ENCODE peak calls at places on chromosomes 2 and 18, in nine cellular contexts. X is right cardiac atrium, T is neuronal stem cell, B is tibial nerve, S is brain microvascular endothelial cell, Y is upper lobe of right lung, M is hepatocyte, G is aorta, K is testis. O is an unnamed sample.

GRCh38 chr2:33782395-33783239 is 183.5 kb upstream of the FAM98A start:
- DNase-seq in X (no peak), G (no peak), S (no peak), Y (no peak), B (no peak), T (no peak), K (no peak), M (no peak), O (no peak)

GRCh38 chr18:49028801-49029506 is 78.2 kb upstream of the SMAD7 start:
- DNase-seq in T (no peak), S (no peak), B (no peak), M (no peak), X (peak), K (no peak), Y (peak), G (no peak), O (no peak)

GRCh38 chr2:219571311-219572236 is at the start of gene OBSL1:
- DNase-seq in X (peak), Y (peak), M (peak), B (peak), K (peak), G (peak), S (peak), T (peak), O (peak)

GRCh38 chr2:72138921-72139381 is 8.7 kb downstream of the CYP26B1 start:
- DNase-seq in K (no peak), Y (no peak), M (no peak), X (no peak), G (peak), S (no peak), T (no peak), B (no peak), O (peak)

GRCh38 chr18:44855681-44856080 is 175.0 kb downstream of the SETBP1 start:
- DNase-seq in X (no peak), Y (no peak), B (no peak), T (no peak), K (no peak), S (no peak), G (no peak), M (no peak), O (no peak)

GRCh38 chr2:9481257-9481922 is 7.0 kb downstream of the IAH1 start:
- DNase-seq in T (no peak), X (no peak), B (no peak), K (no peak), G (no peak), M (no peak), Y (no peak), S (peak), O (no peak)

GRCh38 chr2:2097549-2097948 is 233.5 kb downstream of the MYT1L start:
- DNase-seq in G (no peak), T (no peak), M (no peak), Y (no peak), X (no peak), K (no peak), S (no peak), B (no peak), O (no peak)

GRCh38 chr2:54597153-54597827 is 126.2 kb upstream of the EML6 start:
- DNase-seq in S (no peak), X (peak), T (no peak), B (no peak), Y (no peak), M (no peak), K (peak), G (no peak), O (no peak)

GRCh38 chr18:3804336-3804735 is 354.4 kb downstream of the TGIF1 start:
- DNase-seq in S (no peak), Y (no peak), M (no peak), T (no peak), X (no peak), K (no peak), G (no peak), B (no peak), O (no peak)

GRCh38 chr2:174024524-174025270 is 59.5 kb upstream of the SP3 start:
- DNase-seq in Y (peak), T (no peak), X (peak), S (peak), M (peak), B (peak), K (peak), G (peak), O (peak)

GRCh38 chr18:3710712-3711269 is 260.8 kb downstream of the TGIF1 start:
- DNase-seq in X (peak), Y (peak), K (peak), S (no peak), G (peak), B (peak), T (no peak), M (peak), O (no peak)

GRCh38 chr2:190653931-190654330 is 5.0 kb downstream of the NAB1 start:
- DNase-seq in T (no peak), G (no peak), K (no peak), Y (no peak), M (no peak), B (no peak), X (no peak), S (no peak), O (no peak)

GRCh38 chr2:20422679-20423271 is 24.1 kb upstream of the RHOB start:
- DNase-seq in T (no peak), X (no peak), B (no peak), G (peak), K (peak), M (no peak), S (no peak), Y (no peak), O (peak)

GRCh38 chr2:68357608-68358337 is 7.3 kb upstream of the PLEK start:
- DNase-seq in M (peak), B (peak), X (peak), K (peak), G (peak), T (peak), S (peak), Y (no peak), O (no peak)

GRCh38 chr2:200377774-200378336 is 71.4 kb downstream of the SPATS2L start:
- DNase-seq in Y (no peak), T (no peak), K (no peak), X (no peak), M (peak), G (no peak), B (no peak), S (no peak), O (no peak)

GRCh38 chr2:146814971-146815370 is 1029.9 kb upstream of the ACVR2A start:
- DNase-seq in X (no peak), K (no peak), G (no peak), Y (no peak), T (no peak), S (no peak), B (no peak), M (no peak), O (no peak)

GRCh38 chr2:95578529-95578928 is 13.3 kb upstream of the TRIM43 start:
- DNase-seq in K (no peak), X (no peak), M (no peak), T (no peak), S (no peak), G (no peak), Y (no peak), B (no peak), O (no peak)

GRCh38 chr2:74301262-74301661 is 42.0 kb downstream of the SLC4A5 start:
- DNase-seq in M (no peak), T (no peak), X (no peak), K (no peak), Y (no peak), G (no peak), B (no peak), S (no peak), O (no peak)

GRCh38 chr2:232523682-232524597 is 2.0 kb upstream of the CHRND start:
- DNase-seq in X (peak), B (no peak), S (no peak), G (no peak), K (peak), T (peak), M (peak), Y (no peak), O (no peak)

GRCh38 chr2:129801575-129801974 is 177.9 kb upstream of the RAB6C start:
- DNase-seq in X (no peak), S (peak), B (no peak), M (no peak), Y (no peak), K (no peak), T (no peak), G (no peak), O (no peak)

GRCh38 chr2:148651972-148652371 is 7.4 kb downstream of the EPC2 start:
- DNase-seq in Y (no peak), T (no peak), G (no peak), M (no peak), B (no peak), S (no peak), K (no peak), X (no peak), O (no peak)

GRCh38 chr2:100956081-100956480 is 46.0 kb upstream of the RPL31 start:
- DNase-seq in B (no peak), T (no peak), Y (no peak), S (no peak), K (no peak), G (no peak), M (no peak), X (no peak), O (no peak)

GRCh38 chr2:121689356-121689755 is 40.1 kb upstream of the CLASP1 start:
- DNase-seq in Y (no peak), T (no peak), S (peak), K (peak), X (peak), G (no peak), M (peak), B (no peak), O (no peak)

GRCh38 chr2:207256026-207256425 is 90.3 kb upstream of the KLF7 start:
- DNase-seq in Y (no peak), G (no peak), M (no peak), B (no peak), X (no peak), K (peak), S (no peak), T (no peak), O (no peak)

GRCh38 chr2:101768480-101769077 is 71.1 kb downstream of the MAP4K4 start:
- DNase-seq in T (no peak), Y (no peak), G (no peak), X (no peak), M (no peak), S (no peak), B (no peak), K (no peak), O (no peak)

GRCh38 chr18:39424261-39424660 is 1858.7 kb upstream of the CELF4 start:
- DNase-seq in X (no peak), M (no peak), S (no peak), K (no peak), B (no peak), G (no peak), Y (no peak), T (no peak), O (no peak)

GRCh38 chr2:207662203-207662602 is 37.0 kb upstream of the METTL21A start:
- DNase-seq in K (no peak), T (no peak), B (no peak), S (no peak), X (no peak), G (no peak), M (no peak), Y (no peak), O (peak)

GRCh38 chr2:66185497-66186034 is 249.4 kb upstream of the MEIS1 start:
- DNase-seq in X (no peak), T (no peak), Y (no peak), K (no peak), B (no peak), M (no peak), S (no peak), G (no peak), O (no peak)

GRCh38 chr2:207897541-207898353 is 127.6 kb downstream of the PLEKHM3 start:
- DNase-seq in G (no peak), Y (no peak), M (no peak), X (no peak), T (peak), K (no peak), B (no peak), S (no peak), O (no peak)

GRCh38 chr2:40363631-40364030 is 88.3 kb downstream of the SLC8A1 start:
- DNase-seq in K (no peak), B (no peak), M (no peak), Y (no peak), T (no peak), S (no peak), X (no peak), G (no peak), O (no peak)

GRCh38 chr2:234863043-234863934 is 88.5 kb upstream of the SH3BP4 start:
- DNase-seq in K (peak), X (peak), T (no peak), B (peak), Y (no peak), M (peak), S (peak), G (peak), O (no peak)

GRCh38 chr2:219099319-219099718 is 38.6 kb upstream of the IHH start:
- DNase-seq in S (peak), Y (no peak), B (no peak), T (no peak), M (no peak), G (no peak), K (no peak), X (no peak), O (no peak)

GRCh38 chr2:230932556-230933511 is 7.8 kb upstream of the GPR55 start:
- DNase-seq in Y (no peak), X (peak), K (peak), S (no peak), G (no peak), T (no peak), M (peak), B (peak), O (peak)

GRCh38 chr2:113876503-113877387 is 13.1 kb upstream of the ACTR3 start:
- DNase-seq in M (peak), Y (peak), G (no peak), S (no peak), T (no peak), K (peak), X (peak), B (no peak), O (peak)

GRCh38 chr2:241721852-241722251 is 12.6 kb upstream of the D2HGDH start:
- DNase-seq in B (no peak), K (no peak), X (no peak), S (no peak), M (no peak), T (no peak), Y (no peak), G (no peak), O (no peak)

GRCh38 chr2:28004086-28004485 is 113.6 kb downstream of the BABAM2 start:
- DNase-seq in X (no peak), G (no peak), T (no peak), B (no peak), M (no peak), Y (no peak), S (peak), K (no peak), O (no peak)

GRCh38 chr2:165691615-165692014 is 102.4 kb downstream of the GALNT3 start:
- DNase-seq in B (no peak), G (peak), T (peak), S (peak), K (no peak), X (peak), Y (no peak), M (peak), O (no peak)

GRCh38 chr2:33570681-33571080 is 28.4 kb downstream of the FAM98A start:
- DNase-seq in X (no peak), K (no peak), M (no peak), S (no peak), B (no peak), G (no peak), T (no peak), Y (no peak), O (no peak)

GRCh38 chr18:60445341-60445740 is 72.8 kb upstream of the MC4R start:
- DNase-seq in Y (no peak), K (no peak), M (no peak), S (peak), T (no peak), B (no peak), G (no peak), X (no peak), O (no peak)

GRCh38 chr2:212943351-212943750 is 208.1 kb downstream of the IKZF2 start:
- DNase-seq in K (no peak), Y (no peak), X (no peak), S (no peak), T (no peak), G (no peak), M (no peak), B (no peak), O (no peak)

DNA sequence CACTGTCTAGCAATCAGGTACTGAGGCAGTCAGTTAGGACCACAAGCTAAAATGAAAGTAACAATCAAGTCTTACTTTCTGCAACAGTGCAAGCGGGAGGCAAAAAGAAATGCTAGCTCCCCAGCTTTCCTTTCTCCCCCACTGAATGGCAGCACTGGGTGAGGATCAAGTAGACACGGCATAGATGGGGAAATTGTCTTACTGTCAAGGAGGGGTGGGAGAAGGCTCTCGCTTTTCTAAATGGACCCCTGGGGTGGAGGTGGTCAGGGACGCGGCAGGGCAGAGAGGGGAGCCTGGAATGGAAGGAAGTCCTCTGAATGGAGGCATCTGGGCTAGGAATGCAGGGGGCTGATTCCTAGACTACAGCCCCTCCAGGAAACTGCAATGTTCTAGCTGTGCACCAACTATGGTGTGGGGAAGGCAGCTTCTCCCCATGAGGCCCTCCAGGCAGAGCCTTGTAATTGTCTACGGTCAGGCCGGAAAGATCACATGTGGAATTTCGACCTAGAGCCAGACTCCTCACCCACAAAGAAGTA is 24.3 kb downstream of the METTL8 start:
- DNase-seq in G (no peak), X (no peak), K (no peak), Y (no peak), S (no peak), T (no peak), B (no peak), M (no peak), O (no peak)
- H3K27ac ChIP-seq in G (no peak), X (no peak), K (no peak), Y (no peak), S (peak), T (peak), B (no peak), M (peak), O (no peak)

GRCh38 chr2:61357681-61358080 is 113.2 kb downstream of the USP34 start:
- DNase-seq in G (no peak), M (no peak), T (no peak), K (no peak), Y (peak), S (no peak), X (no peak), B (no peak), O (no peak)
- H3K27ac ChIP-seq in G (no peak), M (no peak), T (no peak), K (no peak), Y (peak), S (no peak), X (no peak), B (no peak), O (peak)

DNA sequence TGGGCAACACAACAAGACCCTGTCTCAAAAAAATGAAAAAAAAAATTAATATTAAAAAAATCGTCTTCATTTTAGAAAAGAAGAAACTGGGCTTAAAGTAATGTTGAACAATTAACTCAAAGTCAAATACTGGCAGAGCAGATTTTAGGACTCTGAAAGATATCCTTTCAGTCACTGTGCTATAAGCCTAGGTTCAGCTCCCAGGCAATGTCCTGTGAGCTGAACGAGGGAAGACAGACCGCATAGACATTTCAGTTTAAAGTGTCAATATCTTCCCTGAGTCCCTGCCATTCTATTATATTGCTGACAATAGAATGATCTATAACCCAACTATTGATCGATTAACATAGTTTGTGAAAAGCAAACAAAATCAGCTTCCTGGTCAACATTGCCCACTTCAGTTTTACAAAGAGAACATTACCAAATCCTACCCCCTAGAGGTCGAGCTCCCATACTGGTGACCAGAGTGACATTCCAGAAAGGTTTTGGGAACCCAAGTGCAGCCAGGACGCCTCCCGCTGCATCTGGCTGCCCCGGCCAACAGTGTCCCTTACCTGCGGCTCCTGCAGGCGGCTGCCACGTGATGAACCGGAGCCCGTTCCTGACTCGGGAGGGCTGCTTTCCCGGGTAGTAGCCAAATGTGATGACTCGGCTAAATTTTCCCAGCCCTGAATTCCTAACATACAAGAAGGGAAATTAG is 639 bp downstream of the MRO start:
- DNase-seq in K (peak), M (peak), B (no peak), Y (peak), S (no peak), X (peak), G (peak), T (peak), O (peak)
- H3K27ac ChIP-seq in K (peak), M (no peak), B (peak), Y (no peak), S (no peak), X (peak), G (no peak), T (no peak), O (no peak)

GRCh38 chr18:57836557-57836956 is 33.4 kb upstream of the ATP8B1 start:
- DNase-seq in X (no peak), B (no peak), K (no peak), T (no peak), S (no peak), G (no peak), Y (no peak), M (no peak), O (no peak)
- H3K27ac ChIP-seq in X (no peak), B (no peak), K (no peak), T (no peak), S (no peak), G (no peak), Y (no peak), M (no peak), O (no peak)

DNA sequence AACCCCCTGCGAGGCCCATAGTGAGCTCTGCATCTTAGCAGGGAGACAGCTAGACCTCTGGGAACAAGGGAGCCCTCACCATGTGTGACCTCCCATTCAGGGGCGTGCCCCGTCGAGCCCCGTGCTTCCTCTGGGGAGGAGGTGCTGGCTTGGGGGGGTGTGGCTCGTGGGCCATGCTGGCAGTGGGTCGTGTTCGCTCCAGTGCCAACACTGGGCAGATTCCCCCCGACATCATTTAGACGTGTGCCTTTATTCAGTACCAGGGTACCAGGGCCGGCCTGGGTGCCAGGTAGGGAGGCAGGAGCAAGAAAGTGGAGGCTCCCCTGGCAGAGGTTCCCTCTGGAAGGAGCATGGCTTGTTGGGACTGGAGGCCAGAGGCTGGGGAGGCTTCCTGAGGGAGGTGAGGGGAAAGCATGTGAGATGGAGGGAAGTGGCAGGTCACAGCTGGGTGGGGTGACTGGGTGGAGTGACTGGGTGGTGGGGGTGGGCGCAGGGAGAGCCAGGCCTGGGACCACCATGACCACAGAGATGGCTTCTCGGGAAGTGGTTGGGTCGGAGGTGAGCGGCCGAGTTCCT is 15.2 kb downstream of the GPC1 start:
- DNase-seq in G (peak), Y (no peak), K (no peak), S (no peak), X (peak), M (no peak), B (no peak), T (no peak), O (no peak)
- H3K27ac ChIP-seq in G (no peak), Y (no peak), K (no peak), S (no peak), X (no peak), M (no peak), B (no peak), T (no peak), O (no peak)

GRCh38 chr2:16151651-16152050 is 211.3 kb downstream of the MYCN start:
- DNase-seq in X (no peak), M (no peak), S (no peak), G (no peak), T (no peak), Y (no peak), B (no peak), K (no peak), O (no peak)

GRCh38 chr2:16149349-16150243 is 209.2 kb downstream of the MYCN start:
- DNase-seq in X (no peak), Y (no peak), M (no peak), G (no peak), B (peak), K (no peak), T (no peak), S (no peak), O (no peak)

GRCh38 chr2:16152101-16152927 is 212.0 kb downstream of the MYCN start:
- DNase-seq in M (no peak), B (no peak), T (no peak), Y (no peak), G (no peak), X (no peak), K (no peak), S (no peak), O (no peak)

GRCh38 chr2:16151281-16151570 is 210.9 kb downstream of the MYCN start:
- DNase-seq in Y (no peak), K (no peak), S (no peak), G (no peak), M (no peak), T (no peak), X (no peak), B (peak), O (no peak)

GRCh38 chr2:16150456-16151280 is 210.3 kb downstream of the MYCN start:
- DNase-seq in K (no peak), M (no peak), T (no peak), G (no peak), X (no peak), Y (no peak), S (no peak), B (no peak), O (no peak)
- H3K27ac ChIP-seq in K (no peak), M (no peak), T (no peak), G (no peak), X (no peak), Y (no peak), S (no peak), B (no peak), O (no peak)

GRCh38 chr2:47735046-47735445 is 47.9 kb upstream of the MSH6 start:
- DNase-seq in B (no peak), Y (no peak), S (no peak), G (no peak), T (no peak), M (no peak), X (no peak), K (no peak), O (no peak)
- H3K27ac ChIP-seq in B (no peak), Y (no peak), S (no peak), G (no peak), T (no peak), M (no peak), X (no peak), K (no peak), O (no peak)

O was measured in upper lobe of left lung.